ENCODE peak calls at places on chromosomes 2 and 18, in ten cellular contexts. N is EH; K is amygdala; O is osteocyte; M is stomach; F is left lobe of liver; X is GM12878; H is tibial nerve; L is prostate gland; U is activated T-helper 2 cell treated with anti-CD3 and anti-CD28 coated beads, Interferon-gamma antibody, Interleukin-2, Interleukin-4, amounts not matched to agents 10 μg/mL and 5 μg/mL and 100 μg/mL, durations not matched to agents 14 hours and 24 hours and 36 hours. V is an unnamed sample.
A peak's percentile ranks its signal among the peaks of the same experiment; 100 is the strongest.

GRCh38 chr2:174683392-174683759 is 80.9 kb downstream of the CHRNA1 start:
- DNase-seq in O (no peak), M (no peak), U (no peak), X (no peak), F (no peak), L (no peak), H (no peak), N (peak; percentile 77), K (no peak), V (no peak)

GRCh38 chr2:224711859-224712258 is 4.3 kb downstream of the CCDC195 start:
- DNase-seq in K (no peak), N (no peak), M (no peak), F (no peak), L (no peak), U (no peak), O (no peak), H (no peak), X (no peak), V (no peak)

GRCh38 chr2:109063326-109063670 is 65.7 kb upstream of the SH3RF3 start:
- DNase-seq in F (peak; percentile 73), O (peak; percentile 72), X (no peak), M (peak; percentile 66), H (no peak), N (no peak), U (no peak), K (no peak), L (peak; percentile 13), V (no peak)

GRCh38 chr2:230865766-230866703 is 1.3 kb downstream of the ITM2C start:
- DNase-seq in O (peak; percentile 85), U (no peak), X (no peak), H (no peak), K (no peak), L (peak; percentile 53), F (peak; percentile 45), M (peak; percentile 54), N (peak; percentile 63), V (no peak)

GRCh38 chr18:22113144-22113813 is 56.1 kb upstream of the GATA6 start:
- DNase-seq in M (peak; percentile 69), L (no peak), X (no peak), F (peak; percentile 96), K (no peak), N (no peak), O (no peak), H (no peak), U (no peak), V (no peak)

GRCh38 chr2:200353873-200354272 is 47.4 kb downstream of the SPATS2L start:
- DNase-seq in K (no peak), L (no peak), O (no peak), X (no peak), M (no peak), H (no peak), N (no peak), F (no peak), U (no peak), V (no peak)

GRCh38 chr18:74546751-74547530 is 12.6 kb downstream of the CNDP1 start:
- DNase-seq in K (no peak), U (no peak), X (no peak), O (no peak), M (peak; percentile 44), H (peak; percentile 21), N (peak; percentile 79), F (no peak), L (no peak), V (no peak)

GRCh38 chr2:26483957-26484565 is 6.1 kb upstream of the OTOF start:
- DNase-seq in N (no peak), K (no peak), L (no peak), F (peak; percentile 74), X (no peak), O (no peak), U (no peak), H (no peak), M (no peak), V (no peak)

GRCh38 chr2:23624378-23624777 is 239.4 kb downstream of the KLHL29 start:
- DNase-seq in U (no peak), M (no peak), K (no peak), L (no peak), O (no peak), X (no peak), N (no peak), F (no peak), H (no peak), V (no peak)

GRCh38 chr2:36966370-36967235 is at the start of gene STRN:
- DNase-seq in M (peak; percentile 98), N (peak; percentile 97), H (peak; percentile 89), K (peak; percentile 92), X (peak; percentile 69), F (peak; percentile 99), U (peak; percentile 98), O (peak; percentile 99), L (peak; percentile 95), V (peak; percentile 95)

GRCh38 chr2:98649135-98649991 is 41.0 kb downstream of the UNC50 start:
- DNase-seq in U (peak; percentile 68), L (peak; percentile 83), O (peak; percentile 91), H (peak; percentile 96), F (peak; percentile 81), M (peak; percentile 89), N (peak; percentile 77), X (peak; percentile 54), K (peak; percentile 58), V (peak; percentile 80)

GRCh38 chr2:129009555-129010146 is 691.0 kb upstream of the HS6ST1 start:
- DNase-seq in M (no peak), F (no peak), H (no peak), X (no peak), K (no peak), L (no peak), U (no peak), O (no peak), N (no peak), V (no peak)

GRCh38 chr18:41396211-41396610 is 558.8 kb upstream of the PIK3C3 start:
- DNase-seq in O (no peak), U (no peak), M (no peak), K (no peak), L (no peak), N (no peak), F (no peak), X (no peak), H (no peak), V (no peak)

GRCh38 chr2:109260886-109261700 is 132.1 kb downstream of the SH3RF3 start:
- DNase-seq in H (no peak), N (peak; percentile 50), U (no peak), L (no peak), M (no peak), O (no peak), F (no peak), K (no peak), X (no peak), V (peak; percentile 11)

GRCh38 chr18:48902856-48903601 is 47.7 kb downstream of the SMAD7 start:
- DNase-seq in K (no peak), N (peak; percentile 55), F (no peak), O (no peak), M (no peak), L (no peak), X (no peak), H (peak; percentile 76), U (no peak), V (peak; percentile 95)

GRCh38 chr2:230664128-230664527 is 48.5 kb upstream of the CAB39 start:
- DNase-seq in M (no peak), F (no peak), L (no peak), H (no peak), K (no peak), N (peak; percentile 48), U (no peak), O (no peak), X (no peak), V (no peak)

GRCh38 chr2:214244847-214245246 is 166.0 kb upstream of the VWC2L start:
- DNase-seq in H (no peak), N (peak; percentile 42), O (no peak), F (no peak), L (no peak), M (no peak), K (no peak), X (no peak), U (no peak), V (no peak)

GRCh38 chr2:228344531-228344930 is 163.0 kb upstream of the SPHKAP start:
- DNase-seq in O (no peak), M (no peak), F (no peak), L (no peak), N (no peak), H (no peak), X (no peak), U (no peak), K (no peak), V (no peak)

GRCh38 chr2:145339646-145340045 is 819.7 kb upstream of the ZEB2 start:
- DNase-seq in M (no peak), U (no peak), H (no peak), N (peak; percentile 47), O (no peak), X (no peak), K (no peak), L (no peak), F (no peak), V (no peak)

GRCh38 chr2:30664761-30665358 is 142.4 kb downstream of the CAPN13 start:
- DNase-seq in H (no peak), M (no peak), U (no peak), L (no peak), O (peak; percentile 81), X (no peak), F (no peak), K (no peak), N (peak; percentile 99), V (no peak)

GRCh38 chr2:129775941-129776653 is 203.4 kb upstream of the RAB6C start:
- DNase-seq in M (no peak), U (no peak), H (no peak), K (no peak), O (peak; percentile 67), X (no peak), L (no peak), N (no peak), F (no peak), V (no peak)

GRCh38 chr2:45477546-45477945 is 133.5 kb downstream of the SRBD1 start:
- DNase-seq in X (no peak), F (no peak), H (no peak), K (no peak), O (no peak), U (no peak), L (no peak), M (no peak), N (no peak), V (no peak)

GRCh38 chr2:27431395-27431794 is 3.0 kb downstream of the NRBP1 start:
- DNase-seq in O (no peak), L (no peak), K (no peak), M (no peak), H (no peak), N (peak; percentile 57), X (no peak), U (no peak), F (no peak), V (peak; percentile 15)

GRCh38 chr2:105184420-105184819 is 57.1 kb upstream of the GPR45 start:
- DNase-seq in H (no peak), F (no peak), O (no peak), M (no peak), K (no peak), L (no peak), X (no peak), N (no peak), U (no peak), V (no peak)

GRCh38 chr2:225995788-225996476 is 596.4 kb downstream of the NYAP2 start:
- DNase-seq in N (peak; percentile 63), X (no peak), H (no peak), K (no peak), L (no peak), M (no peak), F (no peak), U (no peak), O (no peak), V (no peak)

GRCh38 chr2:26346454-26347053 is at the start of gene ADGRF3:
- DNase-seq in F (peak; percentile 73), H (peak; percentile 19), K (peak; percentile 38), M (peak; percentile 65), O (no peak), U (peak; percentile 70), L (peak; percentile 75), X (peak; percentile 19), N (peak; percentile 64), V (peak; percentile 44)

GRCh38 chr2:54432181-54433020 is 23.7 kb upstream of the SPTBN1 start:
- DNase-seq in F (no peak), M (no peak), U (no peak), K (no peak), H (no peak), L (no peak), X (no peak), O (no peak), N (no peak), V (no peak)

GRCh38 chr2:226045090-226045489 is 645.6 kb downstream of the NYAP2 start:
- DNase-seq in H (no peak), M (no peak), L (no peak), X (no peak), U (no peak), K (no peak), O (no peak), N (no peak), F (no peak), V (no peak)

V was measured in tibial artery.